ENCODE peak calls at places on chromosome 3, in five cellular contexts. P, R, Q, H and M are unnamed samples.

GRCh38 chr3:49412632-49413337 is 562 bp downstream of the TCTA start:
- DNase-seq in H (no peak), R (no peak), Q (no peak), P (no peak), M (no peak)

GRCh38 chr3:170811928-170812591 is 57.9 kb downstream of the RPL22L1 start:
- DNase-seq in H (peak), R (peak), P (peak), Q (peak), M (peak)

GRCh38 chr3:51306093-51306492 is 79.0 kb upstream of the MANF start:
- DNase-seq in R (no peak), P (no peak), H (no peak), Q (no peak), M (no peak)

GRCh38 chr3:8836096-8836495 is 66.7 kb upstream of the OXTR start:
- DNase-seq in P (no peak), Q (no peak), R (no peak), H (no peak), M (no peak)

GRCh38 chr3:181317521-181317920 is 328.0 kb upstream of the DNAJC19 start:
- DNase-seq in R (no peak), Q (no peak), H (peak), P (no peak), M (no peak)

GRCh38 chr3:135007622-135008021 is 212.6 kb downstream of the EPHB1 start:
- DNase-seq in P (no peak), H (peak), R (no peak), Q (no peak), M (no peak)

GRCh38 chr3:187025656-187026320 is 95.5 kb downstream of the ST6GAL1 start:
- DNase-seq in Q (peak), P (no peak), H (no peak), R (no peak), M (no peak)

GRCh38 chr3:56778904-56779303 is 22.8 kb downstream of the ARHGEF3 start:
- DNase-seq in R (no peak), Q (no peak), H (no peak), P (no peak), M (no peak)

GRCh38 chr3:108642526-108642925 is 53.0 kb downstream of the DZIP3 start:
- DNase-seq in H (no peak), R (no peak), P (no peak), Q (no peak), M (no peak)

GRCh38 chr3:168416446-168416845 is 320.7 kb upstream of the GOLIM4 start:
- DNase-seq in Q (no peak), H (no peak), P (no peak), R (no peak), M (no peak)

GRCh38 chr3:193897288-193897687 is 238.7 kb upstream of the HES1 start:
- DNase-seq in P (no peak), R (no peak), Q (no peak), H (no peak), M (no peak)

GRCh38 chr3:192514754-192515660 is 212.3 kb downstream of the FGF12 start:
- DNase-seq in H (peak), P (peak), R (no peak), Q (no peak), M (peak)

GRCh38 chr3:78390221-78390620 is 1350.3 kb downstream of the ROBO2 start:
- DNase-seq in R (no peak), Q (no peak), H (no peak), P (no peak), M (no peak)

GRCh38 chr3:72446406-72447058 is 401.7 kb downstream of the SHQ1 start:
- DNase-seq in H (peak), P (no peak), R (peak), Q (peak), M (peak)

GRCh38 chr3:82044918-82045715 is 283.7 kb upstream of the GBE1 start:
- DNase-seq in Q (no peak), P (no peak), R (no peak), H (peak), M (no peak)

GRCh38 chr3:33433843-33434242 is 6.4 kb downstream of the UBP1 start:
- DNase-seq in H (no peak), P (no peak), Q (no peak), R (peak), M (no peak)

GRCh38 chr3:59559721-59560514 is 510.1 kb upstream of the CFAP20DC start:
- DNase-seq in H (no peak), Q (no peak), P (no peak), R (peak), M (no peak)

GRCh38 chr3:194577985-194578905 is 55.0 kb downstream of the TMEM44 start:
- DNase-seq in Q (no peak), R (peak), P (no peak), H (no peak), M (no peak)

GRCh38 chr3:194806991-194807685 is 121.5 kb downstream of the FAM43A start:
- DNase-seq in H (no peak), P (no peak), Q (no peak), R (no peak), M (no peak)

GRCh38 chr3:72810063-72810462 is 38.2 kb downstream of the SHQ1 start:
- DNase-seq in Q (no peak), R (no peak), H (no peak), P (no peak), M (no peak)

GRCh38 chr3:17639765-17640164 is 102.7 kb downstream of the TBC1D5 start:
- DNase-seq in H (no peak), Q (no peak), P (no peak), R (peak), M (peak)

GRCh38 chr3:137792633-137793271 is 28.6 kb downstream of the SOX14 start:
- DNase-seq in H (no peak), P (peak), R (peak), Q (no peak), M (peak)